ENCODE peak calls at places on chromosomes 4 and X, in ten cellular contexts. One of them, this sample, is unnamed. For H3K36me3, the result is how much of the 10 kb centered on the place peaks cover.

GRCh38 chr4:161208564-161208963 is 955.2 kb downstream of the FSTL5 start:
- DNase-seq in fibroblast of lung: no peak
- DNase-seq in right lobe of liver: no peak
- DNase-seq in BE2C: peak
- DNase-seq in breast epithelium: no peak
- DNase-seq in adipocyte: no peak
- DNase-seq in left ventricle myocardium inferior: no peak
- DNase-seq in CD8-positive, alpha-beta memory T cell: no peak
- DNase-seq in MG63: no peak
- DNase-seq in brain microvascular endothelial cell: no peak
- DNase-seq in this sample: no peak

GRCh38 chr4:177574446-177574845 is 132.2 kb upstream of the AGA start:
- DNase-seq in adipocyte: no peak
- DNase-seq in right lobe of liver: no peak
- DNase-seq in fibroblast of lung: peak
- DNase-seq in CD8-positive, alpha-beta memory T cell: no peak
- DNase-seq in MG63: peak
- DNase-seq in BE2C: no peak
- DNase-seq in left ventricle myocardium inferior: no peak
- DNase-seq in breast epithelium: no peak
- DNase-seq in brain microvascular endothelial cell: no peak
- DNase-seq in this sample: peak

GRCh38 chr4:86816463-86817107 is 32.6 kb downstream of the SLC10A6 start:
- DNase-seq in left ventricle myocardium inferior: peak
- DNase-seq in right lobe of liver: no peak
- DNase-seq in brain microvascular endothelial cell: no peak
- DNase-seq in breast epithelium: peak
- DNase-seq in BE2C: no peak
- DNase-seq in MG63: no peak
- DNase-seq in fibroblast of lung: peak
- DNase-seq in adipocyte: peak
- DNase-seq in CD8-positive, alpha-beta memory T cell: no peak
- DNase-seq in this sample: no peak

GRCh38 chr4:141027421-141027820 is 105.8 kb downstream of the RNF150 start:
- DNase-seq in breast epithelium: no peak
- DNase-seq in brain microvascular endothelial cell: no peak
- DNase-seq in right lobe of liver: peak
- DNase-seq in CD8-positive, alpha-beta memory T cell: no peak
- DNase-seq in fibroblast of lung: peak
- DNase-seq in MG63: no peak
- DNase-seq in BE2C: no peak
- DNase-seq in left ventricle myocardium inferior: no peak
- DNase-seq in adipocyte: peak
- DNase-seq in this sample: peak

GRCh38 chrX:48945517-48946348 is 11.7 kb downstream of the OTUD5 start:
- DNase-seq in BE2C: peak
- DNase-seq in breast epithelium: no peak
- DNase-seq in adipocyte: peak
- DNase-seq in MG63: peak
- DNase-seq in brain microvascular endothelial cell: peak
- DNase-seq in fibroblast of lung: peak
- DNase-seq in left ventricle myocardium inferior: peak
- DNase-seq in right lobe of liver: peak
- DNase-seq in CD8-positive, alpha-beta memory T cell: peak
- DNase-seq in this sample: no peak

GRCh38 chr4:57966987-57967760 is 857.0 kb upstream of the IGFBP7 start:
- DNase-seq in BE2C: no peak
- DNase-seq in right lobe of liver: no peak
- DNase-seq in adipocyte: no peak
- DNase-seq in left ventricle myocardium inferior: no peak
- DNase-seq in CD8-positive, alpha-beta memory T cell: no peak
- DNase-seq in MG63: no peak
- DNase-seq in breast epithelium: no peak
- DNase-seq in fibroblast of lung: no peak
- DNase-seq in brain microvascular endothelial cell: no peak
- DNase-seq in this sample: no peak

GRCh38 chr4:26885912-26886274 is 25.3 kb downstream of the STIM2 start:
- DNase-seq in BE2C: no peak
- DNase-seq in fibroblast of lung: no peak
- DNase-seq in brain microvascular endothelial cell: no peak
- DNase-seq in breast epithelium: no peak
- DNase-seq in MG63: no peak
- DNase-seq in CD8-positive, alpha-beta memory T cell: peak
- DNase-seq in right lobe of liver: no peak
- DNase-seq in adipocyte: no peak
- DNase-seq in left ventricle myocardium inferior: no peak
- DNase-seq in this sample: no peak

GRCh38 chrX:103629295-103630170 is 758 bp downstream of the TCEAL1 start:
- DNase-seq in adipocyte: peak
- DNase-seq in left ventricle myocardium inferior: peak
- DNase-seq in right lobe of liver: peak
- DNase-seq in breast epithelium: peak
- DNase-seq in brain microvascular endothelial cell: peak
- DNase-seq in BE2C: peak
- DNase-seq in fibroblast of lung: peak
- DNase-seq in CD8-positive, alpha-beta memory T cell: no peak
- DNase-seq in MG63: peak
- DNase-seq in this sample: peak

GRCh38 chrX:130190801-130191200 is 19.0 kb downstream of the RAB33A start:
- DNase-seq in breast epithelium: no peak
- DNase-seq in fibroblast of lung: no peak
- DNase-seq in MG63: no peak
- DNase-seq in CD8-positive, alpha-beta memory T cell: no peak
- DNase-seq in adipocyte: no peak
- DNase-seq in right lobe of liver: no peak
- DNase-seq in brain microvascular endothelial cell: no peak
- DNase-seq in left ventricle myocardium inferior: no peak
- DNase-seq in BE2C: no peak
- DNase-seq in this sample: no peak

GRCh38 chr4:24924309-24924781 is 11.5 kb upstream of the CCDC149 start:
- DNase-seq in BE2C: no peak
- DNase-seq in CD8-positive, alpha-beta memory T cell: no peak
- DNase-seq in left ventricle myocardium inferior: no peak
- DNase-seq in breast epithelium: no peak
- DNase-seq in MG63: peak
- DNase-seq in adipocyte: peak
- DNase-seq in right lobe of liver: no peak
- DNase-seq in fibroblast of lung: peak
- DNase-seq in brain microvascular endothelial cell: peak
- DNase-seq in this sample: peak

DNA sequence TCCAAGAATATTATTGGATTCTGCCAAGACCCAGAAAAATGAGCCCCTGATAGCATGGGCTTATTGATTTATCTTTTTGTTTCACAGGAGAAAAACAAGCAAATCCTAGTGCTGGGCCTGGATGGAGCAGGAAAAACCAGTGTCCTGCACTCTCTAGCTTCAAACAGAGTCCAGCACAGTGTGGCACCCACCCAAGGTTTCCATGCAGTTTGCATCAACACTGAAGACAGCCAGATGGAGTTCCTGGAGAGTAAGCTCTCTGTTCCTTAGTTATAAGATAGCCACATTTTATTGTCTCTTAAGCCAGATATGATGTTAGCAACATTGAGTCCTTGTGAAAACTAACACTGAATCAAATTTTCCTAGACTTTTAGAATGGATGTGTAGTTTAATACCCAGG is 5.5 kb downstream of the ARL9 start:
- DNase-seq in breast epithelium: no peak
- DNase-seq in CD8-positive, alpha-beta memory T cell: no peak
- DNase-seq in adipocyte: no peak
- DNase-seq in fibroblast of lung: no peak
- DNase-seq in BE2C: no peak
- DNase-seq in brain microvascular endothelial cell: no peak
- DNase-seq in right lobe of liver: no peak
- DNase-seq in MG63: no peak
- DNase-seq in left ventricle myocardium inferior: no peak
- DNase-seq in this sample: no peak
- H3K36me3 ChIP-seq in breast epithelium: under half
- H3K36me3 ChIP-seq in CD8-positive, alpha-beta memory T cell: under half
- H3K36me3 ChIP-seq in adipocyte: under half
- H3K36me3 ChIP-seq in fibroblast of lung: under half
- H3K36me3 ChIP-seq in BE2C: under half
- H3K36me3 ChIP-seq in brain microvascular endothelial cell: under half
- H3K36me3 ChIP-seq in right lobe of liver: under half
- H3K36me3 ChIP-seq in MG63: under half
- H3K36me3 ChIP-seq in left ventricle myocardium inferior: under half
- H3K36me3 ChIP-seq in this sample: under half

GRCh38 chr4:40234519-40235039 is 37.7 kb downstream of the RHOH start:
- DNase-seq in right lobe of liver: no peak
- DNase-seq in fibroblast of lung: no peak
- DNase-seq in MG63: no peak
- DNase-seq in brain microvascular endothelial cell: no peak
- DNase-seq in BE2C: no peak
- DNase-seq in breast epithelium: no peak
- DNase-seq in CD8-positive, alpha-beta memory T cell: no peak
- DNase-seq in left ventricle myocardium inferior: no peak
- DNase-seq in adipocyte: no peak
- DNase-seq in this sample: no peak

GRCh38 chr4:40241026-40241425 is 44.2 kb downstream of the RHOH start:
- DNase-seq in MG63: no peak
- DNase-seq in left ventricle myocardium inferior: no peak
- DNase-seq in BE2C: no peak
- DNase-seq in right lobe of liver: no peak
- DNase-seq in brain microvascular endothelial cell: no peak
- DNase-seq in breast epithelium: no peak
- DNase-seq in adipocyte: no peak
- DNase-seq in fibroblast of lung: no peak
- DNase-seq in CD8-positive, alpha-beta memory T cell: no peak
- DNase-seq in this sample: no peak

GRCh38 chr4:40240040-40240653 is 43.3 kb downstream of the RHOH start:
- DNase-seq in fibroblast of lung: peak
- DNase-seq in BE2C: no peak
- DNase-seq in right lobe of liver: no peak
- DNase-seq in breast epithelium: no peak
- DNase-seq in left ventricle myocardium inferior: no peak
- DNase-seq in brain microvascular endothelial cell: no peak
- DNase-seq in CD8-positive, alpha-beta memory T cell: no peak
- DNase-seq in adipocyte: no peak
- DNase-seq in MG63: peak
- DNase-seq in this sample: no peak

GRCh38 chr4:40238700-40239548 is 42.1 kb downstream of the RHOH start:
- DNase-seq in brain microvascular endothelial cell: no peak
- DNase-seq in MG63: no peak
- DNase-seq in adipocyte: no peak
- DNase-seq in right lobe of liver: no peak
- DNase-seq in BE2C: peak
- DNase-seq in left ventricle myocardium inferior: no peak
- DNase-seq in CD8-positive, alpha-beta memory T cell: peak
- DNase-seq in fibroblast of lung: peak
- DNase-seq in breast epithelium: no peak
- DNase-seq in this sample: no peak

GRCh38 chr4:40238008-40238699 is 41.3 kb downstream of the RHOH start:
- DNase-seq in left ventricle myocardium inferior: no peak
- DNase-seq in adipocyte: no peak
- DNase-seq in fibroblast of lung: no peak
- DNase-seq in BE2C: no peak
- DNase-seq in brain microvascular endothelial cell: no peak
- DNase-seq in CD8-positive, alpha-beta memory T cell: no peak
- DNase-seq in breast epithelium: no peak
- DNase-seq in MG63: no peak
- DNase-seq in right lobe of liver: no peak
- DNase-seq in this sample: no peak
- H3K36me3 ChIP-seq in left ventricle myocardium inferior: under half
- H3K36me3 ChIP-seq in adipocyte: under half
- H3K36me3 ChIP-seq in fibroblast of lung: under half
- H3K36me3 ChIP-seq in BE2C: under half
- H3K36me3 ChIP-seq in brain microvascular endothelial cell: under half
- H3K36me3 ChIP-seq in CD8-positive, alpha-beta memory T cell: under half
- H3K36me3 ChIP-seq in breast epithelium: under half
- H3K36me3 ChIP-seq in MG63: under half
- H3K36me3 ChIP-seq in right lobe of liver: under half
- H3K36me3 ChIP-seq in this sample: under half

DNA sequence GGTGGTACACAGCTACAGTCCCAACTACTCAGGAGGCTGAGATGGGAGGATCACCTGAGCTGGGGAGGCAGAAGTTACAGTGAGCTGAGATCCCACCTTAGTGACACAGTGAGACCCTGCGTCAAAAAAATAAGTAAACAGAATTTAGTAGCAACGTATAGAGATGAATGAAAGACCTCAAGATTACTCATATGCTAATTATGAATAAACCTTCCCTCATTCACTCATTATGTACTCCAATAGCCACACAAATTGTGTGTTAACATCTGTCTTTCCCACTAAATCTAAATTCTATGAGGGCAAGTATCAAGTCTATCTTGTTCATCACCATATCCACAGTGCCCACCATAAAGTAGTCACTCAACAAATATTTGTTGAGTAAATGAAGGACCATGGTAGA is 111.5 kb downstream of the LRBA start:
- DNase-seq in left ventricle myocardium inferior: no peak
- DNase-seq in CD8-positive, alpha-beta memory T cell: no peak
- DNase-seq in breast epithelium: no peak
- DNase-seq in right lobe of liver: no peak
- DNase-seq in adipocyte: no peak
- DNase-seq in BE2C: no peak
- DNase-seq in MG63: no peak
- DNase-seq in fibroblast of lung: no peak
- DNase-seq in brain microvascular endothelial cell: no peak
- DNase-seq in this sample: no peak
- H3K36me3 ChIP-seq in left ventricle myocardium inferior: under half
- H3K36me3 ChIP-seq in CD8-positive, alpha-beta memory T cell: under half
- H3K36me3 ChIP-seq in breast epithelium: under half
- H3K36me3 ChIP-seq in right lobe of liver: under half
- H3K36me3 ChIP-seq in adipocyte: under half
- H3K36me3 ChIP-seq in BE2C: under half
- H3K36me3 ChIP-seq in MG63: under half
- H3K36me3 ChIP-seq in fibroblast of lung: under half
- H3K36me3 ChIP-seq in brain microvascular endothelial cell: under half
- H3K36me3 ChIP-seq in this sample: under half

GRCh38 chr4:45293335-45293734 is 567.0 kb upstream of the GNPDA2 start:
- DNase-seq in fibroblast of lung: no peak
- DNase-seq in brain microvascular endothelial cell: no peak
- DNase-seq in CD8-positive, alpha-beta memory T cell: no peak
- DNase-seq in MG63: no peak
- DNase-seq in BE2C: no peak
- DNase-seq in left ventricle myocardium inferior: no peak
- DNase-seq in adipocyte: no peak
- DNase-seq in right lobe of liver: no peak
- DNase-seq in breast epithelium: no peak
- DNase-seq in this sample: no peak

GRCh38 chr4:45294464-45294863 is 568.1 kb upstream of the GNPDA2 start:
- DNase-seq in BE2C: no peak
- DNase-seq in MG63: no peak
- DNase-seq in brain microvascular endothelial cell: no peak
- DNase-seq in CD8-positive, alpha-beta memory T cell: no peak
- DNase-seq in breast epithelium: no peak
- DNase-seq in left ventricle myocardium inferior: no peak
- DNase-seq in right lobe of liver: no peak
- DNase-seq in fibroblast of lung: no peak
- DNase-seq in adipocyte: no peak
- DNase-seq in this sample: no peak

DNA sequence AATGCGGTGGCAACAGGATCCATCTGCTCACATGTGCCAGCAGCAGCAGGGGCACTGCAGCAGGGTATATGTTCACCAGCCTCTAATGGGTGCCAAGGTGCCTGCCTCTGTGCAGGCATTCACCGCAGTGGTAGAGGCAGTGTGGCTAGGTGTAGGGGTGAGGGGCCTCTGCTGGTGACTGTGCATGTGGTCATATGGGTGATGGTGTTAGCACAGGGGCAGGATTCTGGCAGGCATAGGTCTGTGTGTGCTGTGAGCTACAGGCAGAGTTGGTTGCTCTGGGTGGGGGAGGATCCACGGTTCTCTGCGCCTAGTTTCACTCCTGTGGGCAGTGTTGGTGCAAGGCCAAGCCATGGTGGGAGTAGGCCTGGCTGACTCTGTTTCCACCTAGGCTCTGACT is 566.5 kb upstream of the GNPDA2 start:
- DNase-seq in brain microvascular endothelial cell: no peak
- DNase-seq in MG63: no peak
- DNase-seq in right lobe of liver: no peak
- DNase-seq in CD8-positive, alpha-beta memory T cell: no peak
- DNase-seq in BE2C: no peak
- DNase-seq in fibroblast of lung: no peak
- DNase-seq in adipocyte: no peak
- DNase-seq in left ventricle myocardium inferior: no peak
- DNase-seq in breast epithelium: no peak
- DNase-seq in this sample: no peak
- H3K36me3 ChIP-seq in brain microvascular endothelial cell: under half
- H3K36me3 ChIP-seq in MG63: under half
- H3K36me3 ChIP-seq in right lobe of liver: under half
- H3K36me3 ChIP-seq in CD8-positive, alpha-beta memory T cell: under half
- H3K36me3 ChIP-seq in BE2C: under half
- H3K36me3 ChIP-seq in fibroblast of lung: under half
- H3K36me3 ChIP-seq in adipocyte: under half
- H3K36me3 ChIP-seq in left ventricle myocardium inferior: under half
- H3K36me3 ChIP-seq in breast epithelium: under half
- H3K36me3 ChIP-seq in this sample: under half